ENCODE peak calls at places on chromosome 19, in seven cellular contexts. V is OCI-LY7, J is heart left ventricle, Y is lung, H is aorta, P is upper lobe of right lung, U is neural progenitor cell. S is an unnamed sample.

GRCh38 chr19:14561249-14561648 is 10.6 kb downstream of the NDUFB7 start:
- DNase-seq in V (no peak), J (no peak), Y (no peak), H (no peak), P (no peak), U (no peak), S (no peak)

GRCh38 chr19:35142531-35143230 is 374 bp upstream of the FXYD7 start:
- DNase-seq in V (peak), J (no peak), Y (no peak), H (no peak), P (peak), U (peak), S (peak)

GRCh38 chr19:33486936-33487793 is 34.4 kb downstream of the PEPD start:
- DNase-seq in V (no peak), J (no peak), Y (no peak), H (peak), P (peak), U (no peak), S (no peak)

GRCh38 chr19:41753159-41753558 is 2.2 kb upstream of the CEACAM6 start:
- DNase-seq in V (peak), J (peak), Y (peak), H (peak), P (peak), U (peak), S (peak)

GRCh38 chr19:52710538-52710937 is 24.3 kb downstream of the ZNF611 start:
- DNase-seq in V (no peak), J (no peak), Y (no peak), H (no peak), P (no peak), U (no peak), S (no peak)

GRCh38 chr19:1630811-1631210 is 21.6 kb downstream of the TCF3 start:
- DNase-seq in V (no peak), J (no peak), Y (no peak), H (no peak), P (no peak), U (no peak), S (no peak)

GRCh38 chr19:35490364-35490763 is at the start of gene KRTDAP:
- DNase-seq in V (no peak), J (no peak), Y (no peak), H (no peak), P (no peak), U (no peak), S (no peak)

GRCh38 chr19:49560358-49560900 is 19.9 kb downstream of the NOSIP start:
- DNase-seq in V (no peak), J (no peak), Y (no peak), H (peak), P (peak), U (no peak), S (peak)

GRCh38 chr19:35901854-35902661 is at the start of gene HCST:
- DNase-seq in V (peak), J (no peak), Y (no peak), H (peak), P (no peak), U (no peak), S (no peak)

GRCh38 chr19:21269813-21270212 is 59.4 kb downstream of the ZNF708 start:
- DNase-seq in V (no peak), J (no peak), Y (no peak), H (no peak), P (no peak), U (no peak), S (no peak)

GRCh38 chr19:49637865-49638350 is 2.0 kb downstream of the RRAS start:
- DNase-seq in V (no peak), J (peak), Y (peak), H (peak), P (peak), U (peak), S (peak)

GRCh38 chr19:45876411-45877197 is 9.3 kb downstream of the IRF2BP1 start:
- DNase-seq in V (no peak), J (peak), Y (no peak), H (peak), P (peak), U (peak), S (peak)

GRCh38 chr19:12789098-12789903 is 2.0 kb upstream of the JUNB start:
- DNase-seq in V (no peak), J (no peak), Y (no peak), H (peak), P (no peak), U (peak), S (no peak)

GRCh38 chr19:49071860-49072547 is 495 bp downstream of the KCNA7 start:
- DNase-seq in V (no peak), J (no peak), Y (no peak), H (no peak), P (peak), U (peak), S (no peak)

GRCh38 chr19:17706750-17707181 is 12.5 kb upstream of the MAP1S start:
- DNase-seq in V (no peak), J (peak), Y (no peak), H (no peak), P (no peak), U (peak), S (no peak)

GRCh38 chr19:51903192-51903591 is 1.6 kb downstream of the ZNF649 start:
- DNase-seq in V (no peak), J (no peak), Y (no peak), H (no peak), P (no peak), U (no peak), S (no peak)

GRCh38 chr19:42246869-42247630 is 4.6 kb upstream of the GSK3A start:
- DNase-seq in V (no peak), J (no peak), Y (no peak), H (no peak), P (no peak), U (no peak), S (no peak)

GRCh38 chr19:11382898-11383705 is 1.0 kb downstream of the EPOR start:
- DNase-seq in V (peak), J (peak), Y (peak), H (peak), P (peak), U (peak), S (peak)

GRCh38 chr19:44694184-44694579 is 4.8 kb upstream of the CEACAM16 start:
- DNase-seq in V (no peak), J (no peak), Y (no peak), H (no peak), P (no peak), U (no peak), S (no peak)

GRCh38 chr19:51166846-51167490 is 24.9 kb downstream of the SIGLEC7 start:
- DNase-seq in V (no peak), J (no peak), Y (peak), H (peak), P (no peak), U (no peak), S (peak)

GRCh38 chr19:47430041-47430802 is 10.9 kb upstream of the MEIS3 start:
- DNase-seq in V (no peak), J (no peak), Y (peak), H (peak), P (peak), U (peak), S (peak)

GRCh38 chr19:31706131-31706530 is 356.9 kb upstream of the TSHZ3 start:
- DNase-seq in V (no peak), J (no peak), Y (no peak), H (no peak), P (no peak), U (no peak), S (no peak)

GRCh38 chr19:30556230-30556711 is 184.1 kb downstream of the ZNF536 start:
- DNase-seq in V (no peak), J (no peak), Y (no peak), H (no peak), P (no peak), U (peak), S (no peak)

GRCh38 chr19:1052349-1052967 is 12.6 kb downstream of the ABCA7 start:
- DNase-seq in V (no peak), J (no peak), Y (no peak), H (no peak), P (no peak), U (no peak), S (no peak)

GRCh38 chr19:35375505-35376307 is 4.8 kb downstream of the GPR42 start:
- DNase-seq in V (no peak), J (no peak), Y (no peak), H (no peak), P (peak), U (no peak), S (no peak)

GRCh38 chr19:32873560-32873959 is 4.0 kb upstream of the SLC7A9 start:
- DNase-seq in V (no peak), J (no peak), Y (no peak), H (no peak), P (peak), U (no peak), S (no peak)

GRCh38 chr19:48433337-48433736 is 12.4 kb upstream of the GRWD1 start:
- DNase-seq in V (no peak), J (no peak), Y (no peak), H (no peak), P (no peak), U (no peak), S (no peak)

GRCh38 chr19:14055396-14055795 is 6.5 kb downstream of the PALM3 start:
- DNase-seq in V (no peak), J (no peak), Y (no peak), H (no peak), P (no peak), U (no peak), S (no peak)

GRCh38 chr19:47490031-47490430 is 6.0 kb upstream of the KPTN start:
- DNase-seq in V (no peak), J (no peak), Y (no peak), H (no peak), P (no peak), U (no peak), S (no peak)

GRCh38 chr19:21765151-21765550 is 2.2 kb downstream of the ZNF100 start:
- DNase-seq in V (no peak), J (no peak), Y (no peak), H (no peak), P (no peak), U (no peak), S (no peak)

GRCh38 chr19:56765107-56765506 is 75.4 kb downstream of the PEG3 start:
- DNase-seq in V (no peak), J (peak), Y (peak), H (peak), P (peak), U (no peak), S (peak)

GRCh38 chr19:58304748-58305064 is 471 bp upstream of the ERVK3-1 start:
- DNase-seq in V (no peak), J (no peak), Y (no peak), H (no peak), P (no peak), U (peak), S (no peak)

GRCh38 chr19:58304255-58304654 is 922 bp upstream of the ERVK3-1 start:
- DNase-seq in V (no peak), J (no peak), Y (no peak), H (no peak), P (no peak), U (no peak), S (no peak)

GRCh38 chr19:58305065-58305931 is at the start of gene ERVK3-1:
- DNase-seq in V (peak), J (peak), Y (peak), H (peak), P (peak), U (peak), S (peak)

GRCh38 chr19:58307736-58308135 is 2.6 kb downstream of the ERVK3-1 start:
- DNase-seq in V (no peak), J (no peak), Y (no peak), H (no peak), P (no peak), U (no peak), S (no peak)

DNA sequence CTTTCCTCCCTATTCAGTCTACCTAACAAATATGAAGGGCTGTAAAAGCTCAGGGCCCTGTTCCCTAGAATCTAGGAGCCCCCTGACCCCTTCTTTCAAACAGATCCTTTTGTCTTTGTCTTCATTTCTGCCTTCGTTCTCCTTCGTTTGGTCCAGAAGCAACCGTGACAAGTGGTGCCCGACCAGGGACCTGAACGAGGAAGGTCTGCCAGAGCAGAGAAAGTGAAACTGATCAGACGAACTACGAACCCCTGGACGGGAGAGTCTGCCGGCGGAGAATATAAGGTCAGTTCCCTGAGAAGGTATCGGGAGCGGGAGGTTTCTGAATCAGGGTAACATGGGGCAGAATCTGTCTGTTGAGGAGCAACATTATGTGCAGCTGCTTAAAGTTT is 751 bp downstream of the ERVK3-1 start:
- DNase-seq in V (no peak), J (no peak), Y (no peak), H (no peak), P (no peak), U (no peak), S (peak)
- H3K27ac ChIP-seq in V (peak), J (peak), Y (peak), H (no peak), P (peak), U (no peak), S (peak)

DNA sequence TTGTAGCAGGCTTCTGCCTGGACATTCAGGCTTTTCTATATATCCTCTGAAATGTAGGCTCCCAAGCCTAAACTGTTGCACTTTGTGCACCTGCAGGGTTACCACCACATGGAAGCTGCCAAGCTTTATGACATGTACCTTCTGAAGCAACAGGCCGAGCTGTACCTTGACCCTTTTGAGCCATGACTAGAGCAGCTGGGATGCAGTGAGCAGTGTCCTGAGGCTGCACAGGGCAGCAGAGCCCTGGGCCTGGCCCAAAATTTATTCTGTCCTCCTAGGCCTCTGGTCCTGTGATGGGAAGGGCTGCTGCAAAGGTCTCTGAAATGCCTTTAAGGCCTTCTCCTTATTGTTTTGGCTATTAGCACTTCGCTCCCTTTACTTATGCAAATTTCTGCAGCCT is 23.5 kb upstream of the CD177 start:
- DNase-seq in V (no peak), J (no peak), Y (no peak), H (no peak), P (no peak), U (no peak), S (no peak)
- H3K27ac ChIP-seq in V (no peak), J (no peak), Y (no peak), H (no peak), P (no peak), U (no peak), S (no peak)

GRCh38 chr19:54573330-54573872 is at the start of gene LILRA2:
- DNase-seq in V (peak), J (no peak), Y (peak), H (no peak), P (peak), U (no peak), S (no peak)
- H3K27ac ChIP-seq in V (peak), J (no peak), Y (no peak), H (no peak), P (peak), U (no peak), S (no peak)

GRCh38 chr19:3189702-3190469 is 4.2 kb downstream of the NCLN start:
- DNase-seq in V (no peak), J (peak), Y (no peak), H (no peak), P (no peak), U (no peak), S (no peak)

GRCh38 chr19:3192228-3192635 is 6.5 kb downstream of the NCLN start:
- DNase-seq in V (no peak), J (peak), Y (no peak), H (no peak), P (no peak), U (no peak), S (no peak)

GRCh38 chr19:3192684-3193083 is 7.0 kb downstream of the NCLN start:
- DNase-seq in V (no peak), J (peak), Y (no peak), H (no peak), P (no peak), U (no peak), S (no peak)

GRCh38 chr19:3190470-3190770 is 4.7 kb downstream of the NCLN start:
- DNase-seq in V (no peak), J (no peak), Y (no peak), H (no peak), P (no peak), U (no peak), S (no peak)

DNA sequence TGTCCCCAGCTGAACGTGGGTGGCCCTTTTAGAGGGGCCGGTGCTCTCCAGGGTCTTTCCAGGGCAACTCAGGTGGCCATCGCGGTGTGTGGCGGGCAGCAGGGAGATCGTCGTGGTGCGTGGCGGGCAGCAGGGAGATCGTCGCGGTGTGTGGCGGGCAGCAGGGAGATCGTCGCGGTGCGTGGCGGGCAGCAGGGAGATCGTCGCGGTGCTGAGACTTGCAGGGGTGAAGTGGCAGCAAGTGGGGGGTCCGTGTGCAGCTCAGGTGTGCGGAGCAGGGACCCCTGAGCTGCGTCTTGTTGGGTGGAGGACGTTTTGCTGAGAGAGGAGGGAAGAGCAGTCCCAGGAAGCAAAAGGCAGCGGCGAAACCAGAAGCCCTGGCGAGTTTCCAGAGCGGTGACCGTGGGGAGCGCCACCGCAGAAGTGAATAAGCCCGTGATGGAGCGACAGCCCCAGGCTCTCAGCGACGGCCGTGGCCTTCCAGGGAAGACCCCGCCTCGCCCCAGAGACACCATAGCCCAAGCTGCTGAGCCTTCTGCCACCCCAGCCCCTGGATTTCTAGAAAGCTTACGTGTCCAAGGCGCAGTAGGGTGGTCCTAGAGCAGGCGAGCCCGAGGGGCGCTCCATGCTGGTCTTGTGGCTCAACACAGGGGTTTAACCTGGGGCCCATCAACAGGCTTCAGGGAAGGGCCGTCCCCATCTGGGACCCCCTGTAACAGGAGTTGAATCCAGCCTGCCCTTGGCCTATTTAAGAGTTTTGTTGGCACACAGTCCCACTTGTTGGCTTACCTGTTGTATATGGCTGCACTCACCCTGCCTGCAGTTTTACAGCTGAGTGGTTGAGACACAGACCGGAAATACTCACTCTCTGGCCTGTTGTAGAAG is 5.4 kb downstream of the NCLN start:
- DNase-seq in V (no peak), J (peak), Y (no peak), H (no peak), P (no peak), U (no peak), S (no peak)
- H3K27ac ChIP-seq in V (no peak), J (no peak), Y (no peak), H (no peak), P (no peak), U (no peak), S (no peak)

DNA sequence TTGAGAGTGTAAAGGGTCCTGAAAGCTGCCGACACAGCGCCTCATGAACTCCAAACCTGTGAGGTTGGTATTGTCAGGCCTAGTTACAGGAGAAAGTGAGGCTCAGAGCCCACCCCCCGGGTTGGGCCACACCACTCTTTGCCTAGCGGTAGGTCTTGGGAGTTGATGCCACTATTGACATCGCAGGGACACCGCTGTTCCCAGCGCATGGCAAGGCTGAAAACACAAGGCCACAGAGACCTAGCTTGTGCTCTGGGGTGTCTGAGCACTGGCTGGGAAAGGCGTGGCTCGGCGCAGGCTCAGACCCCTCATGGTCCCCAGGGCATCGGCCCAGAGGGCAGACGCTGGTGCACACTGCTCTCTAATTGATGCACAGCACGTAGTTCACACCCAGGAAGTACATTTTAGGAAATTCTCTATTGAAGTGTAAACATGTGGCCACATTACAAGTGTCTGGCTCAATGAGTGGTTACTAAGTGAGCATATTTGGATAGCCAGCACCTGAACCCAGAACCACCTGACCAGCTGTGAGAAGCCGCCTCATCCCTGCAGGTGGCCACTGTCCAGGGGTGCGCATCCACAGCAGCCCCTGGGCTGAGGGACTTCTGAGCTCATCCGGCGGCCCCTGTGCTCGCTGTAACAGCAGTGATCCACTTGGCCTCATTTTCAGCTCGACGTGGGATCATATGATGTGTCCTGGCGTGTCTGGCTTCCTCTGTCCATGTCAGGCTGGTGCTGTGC is 27.3 kb downstream of the UPF1 start:
- DNase-seq in V (no peak), J (no peak), Y (no peak), H (no peak), P (no peak), U (no peak), S (no peak)
- H3K27ac ChIP-seq in V (no peak), J (peak), Y (no peak), H (no peak), P (no peak), U (no peak), S (no peak)

GRCh38 chr19:55599468-55600335 is at the start of the genes FIZ1 and ZNF524:
- DNase-seq in V (peak), J (peak), Y (peak), H (peak), P (peak), U (peak), S (peak)

GRCh38 chr19:55597493-55597892 is 1.8 kb downstream of the FIZ1 start:
- DNase-seq in V (no peak), J (no peak), Y (no peak), H (no peak), P (peak), U (no peak), S (no peak)

GRCh38 chr19:55598719-55599467 is 424 bp downstream of the FIZ1 start:
- DNase-seq in V (peak), J (peak), Y (peak), H (peak), P (peak), U (peak), S (peak)

GRCh38 chr19:55596304-55596703 is 3.0 kb downstream of the FIZ1 start:
- DNase-seq in V (no peak), J (no peak), Y (no peak), H (no peak), P (no peak), U (no peak), S (no peak)

GRCh38 chr19:55598034-55598433 is 1.3 kb downstream of the FIZ1 start:
- DNase-seq in V (no peak), J (no peak), Y (no peak), H (no peak), P (no peak), U (peak), S (no peak)
- H3K27ac ChIP-seq in V (no peak), J (no peak), Y (no peak), H (no peak), P (no peak), U (peak), S (no peak)

GRCh38 chr19:3459322-3459881 is 20.9 kb downstream of the SMIM24 start:
- DNase-seq in V (no peak), J (peak), Y (peak), H (peak), P (peak), U (no peak), S (peak)
- H3K27ac ChIP-seq in V (no peak), J (peak), Y (peak), H (peak), P (peak), U (no peak), S (peak)